ENCODE peak calls at places on chromosomes 1 and 21, in four cellular contexts. One of them, this sample, is unnamed. For H3K9me3, the result is how much of the 10 kb centered on the place peaks cover.

GRCh38 chr1:2468041-2468472 is 8.0 kb upstream of the PLCH2 start:
- DNase-seq in K562: peak
- DNase-seq in HepG2: no peak
- DNase-seq in HCT116: no peak
- DNase-seq in this sample: no peak

GRCh38 chr1:171141336-171142051 is 43.6 kb upstream of the FMO2 start:
- DNase-seq in K562: no peak
- DNase-seq in HepG2: no peak
- DNase-seq in HCT116: no peak
- DNase-seq in this sample: no peak

GRCh38 chr1:79497193-79497773 is 490.8 kb upstream of the ADGRL4 start:
- DNase-seq in K562: peak
- DNase-seq in HepG2: peak
- DNase-seq in HCT116: peak
- DNase-seq in this sample: peak

GRCh38 chr1:174871886-174872285 is 127.9 kb upstream of the CACYBP start:
- DNase-seq in K562: no peak
- DNase-seq in HepG2: no peak
- DNase-seq in HCT116: no peak
- DNase-seq in this sample: no peak

GRCh38 chr1:187624812-187625542 is 796.2 kb downstream of the PLA2G4A start:
- DNase-seq in K562: no peak
- DNase-seq in HepG2: no peak
- DNase-seq in HCT116: no peak
- DNase-seq in this sample: no peak

GRCh38 chr1:94936861-94937620 is 10.1 kb upstream of the CNN3 start:
- DNase-seq in K562: no peak
- DNase-seq in HepG2: no peak
- DNase-seq in HCT116: no peak
- DNase-seq in this sample: no peak

GRCh38 chr1:241330619-241331327 is 26.2 kb downstream of the RGS7 start:
- DNase-seq in K562: no peak
- DNase-seq in HepG2: no peak
- DNase-seq in HCT116: no peak
- DNase-seq in this sample: no peak

GRCh38 chr1:111882537-111882936 is 106.9 kb downstream of the KCND3 start:
- DNase-seq in K562: no peak
- DNase-seq in HepG2: no peak
- DNase-seq in HCT116: no peak
- DNase-seq in this sample: no peak

GRCh38 chr1:1304331-1305299 is 3.1 kb downstream of the ACAP3 start:
- DNase-seq in K562: peak
- DNase-seq in HepG2: peak
- DNase-seq in HCT116: no peak
- DNase-seq in this sample: no peak

GRCh38 chr1:230883964-230884363 is 15.6 kb upstream of the C1orf198 start:
- DNase-seq in K562: no peak
- DNase-seq in HepG2: no peak
- DNase-seq in HCT116: no peak
- DNase-seq in this sample: no peak

GRCh38 chr1:165755393-165756010 is 13.2 kb downstream of the TMCO1 start:
- DNase-seq in K562: no peak
- DNase-seq in HepG2: no peak
- DNase-seq in HCT116: no peak
- DNase-seq in this sample: no peak

GRCh38 chr1:15627343-15627988 is 10.2 kb downstream of the DDI2 start:
- DNase-seq in K562: no peak
- DNase-seq in HepG2: no peak
- DNase-seq in HCT116: no peak
- DNase-seq in this sample: no peak

GRCh38 chr21:33127154-33127893 is 57.4 kb downstream of the OLIG1 start:
- DNase-seq in K562: peak
- DNase-seq in HepG2: peak
- DNase-seq in HCT116: peak
- DNase-seq in this sample: peak

GRCh38 chr1:228272831-228273571 is 65.2 kb downstream of the OBSCN start:
- DNase-seq in K562: no peak
- DNase-seq in HepG2: no peak
- DNase-seq in HCT116: no peak
- DNase-seq in this sample: no peak

GRCh38 chr1:20366076-20366765 is 75.5 kb downstream of the VWA5B1 start:
- DNase-seq in K562: no peak
- DNase-seq in HepG2: no peak
- DNase-seq in HCT116: no peak
- DNase-seq in this sample: no peak

GRCh38 chr1:173509797-173510196 is 32.7 kb downstream of the PRDX6 start:
- DNase-seq in K562: no peak
- DNase-seq in HepG2: no peak
- DNase-seq in HCT116: no peak
- DNase-seq in this sample: no peak

GRCh38 chr21:29114765-29115164 is 15.7 kb upstream of the MAP3K7CL start:
- DNase-seq in K562: no peak
- DNase-seq in HepG2: no peak
- DNase-seq in HCT116: peak
- DNase-seq in this sample: no peak

GRCh38 chr1:1833456-1833855 is 55.2 kb upstream of the NADK start:
- DNase-seq in K562: no peak
- DNase-seq in HepG2: no peak
- DNase-seq in HCT116: no peak
- DNase-seq in this sample: no peak

GRCh38 chr1:184424171-184424570 is 37.3 kb downstream of the C1orf21 start:
- DNase-seq in K562: no peak
- DNase-seq in HepG2: no peak
- DNase-seq in HCT116: no peak
- DNase-seq in this sample: no peak

GRCh38 chr1:248697907-248698306 is 4.7 kb downstream of the OR14I1 start:
- DNase-seq in K562: no peak
- DNase-seq in HepG2: no peak
- DNase-seq in HCT116: no peak
- DNase-seq in this sample: no peak
- H3K9me3 ChIP-seq in K562: under half
- H3K9me3 ChIP-seq in HepG2: under half
- H3K9me3 ChIP-seq in HCT116: under half
- H3K9me3 ChIP-seq in this sample: under half

GRCh38 chr1:201925961-201926585 is 20.3 kb downstream of the LMOD1 start:
- DNase-seq in K562: no peak
- DNase-seq in HepG2: no peak
- DNase-seq in HCT116: no peak
- DNase-seq in this sample: no peak
- H3K27ac ChIP-seq in K562: peak
- H3K27ac ChIP-seq in HepG2: no peak
- H3K27ac ChIP-seq in HCT116: no peak
- H3K27ac ChIP-seq in this sample: no peak

GRCh38 chr1:45122724-45123123 is 83.7 kb downstream of the ZSWIM5 start:
- DNase-seq in K562: no peak
- DNase-seq in HepG2: no peak
- DNase-seq in HCT116: no peak
- DNase-seq in this sample: no peak

GRCh38 chr1:45117766-45118165 is 88.6 kb downstream of the ZSWIM5 start:
- DNase-seq in K562: no peak
- DNase-seq in HepG2: no peak
- DNase-seq in HCT116: no peak
- DNase-seq in this sample: no peak

DNA sequence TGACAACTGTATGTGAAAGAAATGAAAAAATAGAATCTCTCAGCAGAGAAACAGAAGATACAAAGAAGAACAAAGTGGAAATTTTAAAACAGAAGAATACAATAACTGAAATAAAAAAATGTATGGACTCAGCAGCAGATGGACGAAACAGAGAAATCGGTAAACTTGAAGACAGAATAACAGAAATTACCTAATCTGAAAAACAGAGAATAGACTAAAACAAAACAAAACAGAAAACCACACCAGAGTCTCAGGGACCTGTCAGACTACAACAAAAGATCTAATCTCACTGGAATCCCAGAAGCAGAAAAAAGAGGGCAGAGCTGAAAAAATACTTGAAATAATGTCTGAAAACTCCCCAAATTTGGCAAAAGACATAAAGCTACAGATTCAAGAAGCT is 83.0 kb downstream of the ZSWIM5 start:
- DNase-seq in K562: no peak
- DNase-seq in HepG2: no peak
- DNase-seq in HCT116: no peak
- DNase-seq in this sample: no peak
- TF ChIP-seq TCF7L2 in K562: no peak
- TF ChIP-seq TCF7L2 in HepG2: no peak
- TF ChIP-seq TCF7L2 in HCT116: no peak
- TF ChIP-seq TCF7L2 in this sample: no peak

DNA sequence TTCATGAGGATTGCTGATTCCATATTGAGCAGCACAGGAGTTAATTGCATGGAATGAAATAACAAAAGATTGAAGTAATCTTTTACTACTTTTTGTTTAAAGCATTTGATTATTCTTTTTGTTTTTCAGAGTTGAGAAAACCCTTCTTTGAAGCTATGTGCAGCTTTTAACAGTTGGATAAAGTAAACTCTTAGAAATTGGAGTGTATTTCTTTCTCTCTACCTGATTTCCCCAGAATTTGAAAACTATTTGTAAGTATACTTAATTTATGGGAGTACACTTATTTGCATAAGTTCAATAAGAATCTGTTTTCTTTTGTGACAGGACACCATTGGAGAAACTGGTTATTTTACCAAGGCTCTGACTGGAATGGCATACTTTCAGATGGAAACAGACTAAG is 133.6 kb downstream of the TRIM33 start:
- DNase-seq in K562: no peak
- DNase-seq in HepG2: no peak
- DNase-seq in HCT116: no peak
- DNase-seq in this sample: no peak
- H3K9me3 ChIP-seq in K562: under half
- H3K9me3 ChIP-seq in HepG2: under half
- H3K9me3 ChIP-seq in HCT116: under half
- H3K9me3 ChIP-seq in this sample: under half

GRCh38 chr1:21870611-21871010 is 58.5 kb downstream of the LDLRAD2 start:
- DNase-seq in K562: no peak
- DNase-seq in HepG2: no peak
- DNase-seq in HCT116: no peak
- DNase-seq in this sample: no peak
- H3K27ac ChIP-seq in K562: no peak
- H3K27ac ChIP-seq in HepG2: no peak
- H3K27ac ChIP-seq in HCT116: no peak
- H3K27ac ChIP-seq in this sample: no peak